ENCODE peak calls at places on chromosomes 11 and 22, in seven cellular contexts. U is esophagus muscularis mucosa, O is A549, X is spleen, T is Peyer's patch, Y is heart left ventricle, M is IMR-90. I is an unnamed sample.

GRCh38 chr11:107856981-107857517 is 1.5 kb downstream of the SLC35F2 start:
- DNase-seq in Y (no peak), X (no peak), U (no peak), M (no peak), T (no peak), O (no peak), I (peak; percentile 26)

GRCh38 chr22:46147471-46148267 is 2.7 kb upstream of the PPARA start:
- DNase-seq in Y (peak; percentile 66), T (no peak), U (no peak), M (no peak), O (no peak), X (no peak), I (no peak)

GRCh38 chr11:66818231-66818955 is 24.8 kb upstream of the RCE1 start:
- DNase-seq in T (no peak), M (peak; percentile 12), O (no peak), U (no peak), Y (no peak), X (no peak), I (no peak)

GRCh38 chr22:39226353-39226752 is 18.4 kb downstream of the PDGFB start:
- DNase-seq in M (no peak), Y (no peak), X (no peak), O (no peak), U (no peak), T (no peak), I (no peak)

GRCh38 chr11:76415073-76415472 is 29.7 kb upstream of the EMSY start:
- DNase-seq in U (no peak), O (no peak), M (no peak), T (no peak), Y (no peak), X (no peak), I (no peak)

GRCh38 chr22:23525510-23525909 is 54.6 kb downstream of the IGLL1 start:
- DNase-seq in U (no peak), X (peak; percentile 64), O (no peak), M (no peak), T (no peak), Y (no peak), I (no peak)

GRCh38 chr22:49370841-49371301 is 456.8 kb downstream of the BRD1 start:
- DNase-seq in T (peak; percentile 9), Y (peak; percentile 9), X (peak; percentile 54), M (no peak), U (no peak), O (no peak), I (no peak)

GRCh38 chr11:45887587-45887986 is 2.1 kb downstream of the MAPK8IP1 start:
- DNase-seq in M (no peak), Y (no peak), X (no peak), T (no peak), U (no peak), O (no peak), I (no peak)

GRCh38 chr22:33438273-33438672 is 380.1 kb upstream of the SYN3 start:
- DNase-seq in O (peak; percentile 54), X (no peak), U (no peak), T (no peak), Y (no peak), M (peak; percentile 89), I (no peak)

GRCh38 chr11:121352301-121352891 is 59.8 kb downstream of the SC5D start:
- DNase-seq in Y (no peak), X (no peak), M (no peak), U (no peak), O (no peak), T (no peak), I (no peak)

GRCh38 chr11:19680824-19681368 is 31.7 kb upstream of the NAV2 start:
- DNase-seq in Y (no peak), T (no peak), O (no peak), M (peak; percentile 32), X (no peak), U (no peak), I (no peak)

GRCh38 chr11:20110908-20111669 is 49.2 kb downstream of the DBX1 start:
- DNase-seq in U (no peak), X (no peak), T (no peak), Y (no peak), M (peak; percentile 85), O (peak; percentile 70), I (peak; percentile 68)

GRCh38 chr11:134071306-134071705 is 2.4 kb downstream of the JAM3 start:
- DNase-seq in X (no peak), U (peak; percentile 12), Y (no peak), M (no peak), O (no peak), T (no peak), I (no peak)

GRCh38 chr11:14607713-14608112 is 35.9 kb upstream of the PDE3B start:
- DNase-seq in T (no peak), X (no peak), O (no peak), Y (no peak), M (no peak), U (no peak), I (no peak)

GRCh38 chr11:112963368-112963955 is 2.2 kb downstream of the NCAM1 start:
- DNase-seq in Y (peak; percentile 20), M (no peak), T (no peak), U (no peak), X (no peak), O (no peak), I (no peak)

GRCh38 chr11:86742436-86742805 is 57.9 kb upstream of the PRSS23 start:
- DNase-seq in X (no peak), Y (no peak), T (no peak), M (no peak), U (no peak), O (no peak), I (no peak)

GRCh38 chr11:74925281-74925680 is 23.6 kb downstream of the XRRA1 start:
- DNase-seq in T (no peak), X (no peak), U (no peak), Y (no peak), M (peak; percentile 41), O (no peak), I (no peak)

GRCh38 chr22:45197606-45198462 is 34.1 kb downstream of the NUP50 start:
- DNase-seq in O (no peak), X (peak; percentile 61), Y (no peak), M (no peak), U (no peak), T (no peak), I (peak; percentile 83)

GRCh38 chr11:129750343-129751292 is 65.0 kb upstream of the TMEM45B start:
- DNase-seq in Y (peak; percentile 76), M (peak; percentile 67), U (peak; percentile 91), O (peak; percentile 12), X (peak; percentile 93), T (peak; percentile 41), I (peak; percentile 83)

GRCh38 chr11:126874276-126874675 is 126.3 kb downstream of the KIRREL3 start:
- DNase-seq in X (no peak), U (no peak), O (no peak), T (no peak), Y (no peak), M (peak; percentile 58), I (no peak)

GRCh38 chr11:36431429-36432092 is 78.5 kb downstream of the TRAF6 start:
- DNase-seq in T (no peak), Y (no peak), U (no peak), X (no peak), M (peak; percentile 98), O (peak; percentile 95), I (peak; percentile 30)

GRCh38 chr11:33936745-33937612 is 45.1 kb upstream of the LMO2 start:
- DNase-seq in M (peak; percentile 55), O (no peak), U (no peak), T (no peak), Y (peak; percentile 67), X (no peak), I (peak; percentile 45)
- TF ChIP-seq POLR2A in M (no peak), O (no peak), U (no peak), T (no peak), Y (no peak), X (no peak), I (no peak)

GRCh38 chr11:11669447-11669846 is 47.6 kb upstream of the GALNT18 start:
- DNase-seq in T (no peak), U (no peak), O (no peak), M (no peak), X (no peak), Y (no peak), I (no peak)

GRCh38 chr11:11668781-11669180 is 47.0 kb upstream of the GALNT18 start:
- DNase-seq in M (no peak), T (no peak), X (no peak), O (no peak), Y (no peak), U (no peak), I (no peak)

GRCh38 chr11:11663907-11664306 is 42.1 kb upstream of the GALNT18 start:
- DNase-seq in U (peak; percentile 66), Y (no peak), T (no peak), O (no peak), X (no peak), M (no peak), I (no peak)

GRCh38 chr11:11668293-11668692 is 46.5 kb upstream of the GALNT18 start:
- DNase-seq in O (no peak), Y (no peak), U (peak; percentile 75), T (no peak), X (no peak), M (no peak), I (no peak)

GRCh38 chr11:11667056-11667455 is 45.3 kb upstream of the GALNT18 start:
- DNase-seq in T (no peak), X (no peak), Y (no peak), M (no peak), O (no peak), U (peak; percentile 34), I (no peak)
- TF ChIP-seq CTCF in T (no peak), X (no peak), Y (no peak), M (no peak), O (no peak), U (no peak), I (no peak)

DNA sequence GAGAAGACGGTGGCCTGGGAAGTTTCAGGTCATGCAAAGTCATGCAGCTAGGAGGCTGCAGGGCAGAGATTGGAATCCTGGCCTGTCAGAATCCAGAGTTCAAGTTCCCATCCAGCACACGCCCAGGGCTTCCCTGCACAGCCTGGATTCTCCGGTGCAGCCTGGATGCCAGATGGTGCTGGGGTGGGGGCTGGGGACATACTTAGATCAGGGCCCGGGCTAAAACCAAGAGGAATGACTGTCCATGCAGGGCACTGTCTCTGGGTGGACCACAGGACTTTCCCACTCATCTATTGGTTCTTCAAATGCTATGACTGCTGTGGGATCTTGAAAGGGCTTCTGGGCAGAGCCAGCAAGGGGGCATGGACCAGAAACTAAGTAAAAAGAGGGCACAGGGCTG is 24.6 kb downstream of the LMO1 start:
- DNase-seq in T (no peak), U (no peak), M (no peak), Y (no peak), O (no peak), X (peak; percentile 22), I (no peak)
- H3K27ac ChIP-seq in T (no peak overlapping the region), U (no peak overlapping the region), M (no peak overlapping the region), Y (no peak overlapping the region), O (no peak overlapping the region), X (no peak overlapping the region), I (no peak overlapping the region)

DNA sequence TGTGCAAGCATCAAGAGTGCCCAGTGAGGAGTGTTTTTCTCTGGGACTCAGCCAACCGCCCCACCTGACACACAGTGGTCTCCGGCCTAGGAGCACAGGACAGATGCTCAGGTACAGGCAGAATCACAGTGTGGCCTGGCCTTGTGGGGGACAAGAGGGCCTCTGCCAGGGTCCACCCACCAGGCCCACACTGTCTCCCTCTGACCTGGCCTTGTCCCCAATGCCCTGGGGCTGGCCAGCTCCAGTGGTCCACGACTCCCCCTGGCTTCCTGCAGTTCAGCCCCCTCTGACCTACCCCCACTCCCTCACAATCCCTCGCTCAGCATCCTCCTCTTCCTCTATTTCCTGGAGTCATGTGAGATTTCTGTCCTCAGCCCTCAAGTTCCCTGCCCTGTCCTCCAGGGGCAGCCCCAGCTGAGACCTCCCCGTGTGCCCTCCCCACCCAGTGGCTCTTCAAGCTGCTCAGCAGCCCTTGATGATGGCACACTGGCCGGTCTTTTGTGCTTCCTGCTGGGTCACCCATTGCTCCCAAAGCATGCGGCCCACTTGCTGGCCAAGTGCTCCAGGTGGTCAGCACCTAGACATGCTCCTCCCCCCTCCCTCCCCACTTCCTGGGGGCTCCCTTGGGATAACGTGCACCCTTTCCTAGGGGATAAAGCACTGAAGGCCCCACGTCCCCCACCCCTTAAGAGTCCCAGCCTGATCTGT is 1.7 kb downstream of the TSSK2 start:
- DNase-seq in Y (no peak), X (no peak), O (no peak), M (no peak), T (no peak), U (no peak), I (no peak)
- TF ChIP-seq POLR2A in Y (no peak), X (no peak), O (no peak), M (no peak), T (no peak), U (no peak), I (no peak)